ENCODE peak calls at places on chromosomes 5 and 9, in five cellular contexts. B is ELR; F is OCI-LY7; H is stimulated activated CD4-positive, alpha-beta T cell treated with anti-CD3 and anti-CD28 coated beads, Interleukin-1b, Interleukin-23, amount 100 ng/mL, for 4 hours; D is effector memory CD4-positive, alpha-beta T cell. I is an unnamed sample.

GRCh38 chr9:124448019-124448418 is 2.2 kb upstream of the ADGRD2 start:
- DNase-seq in D (no peak), B (no peak), F (no peak), H (no peak), I (no peak)

GRCh38 chr5:163821142-163821541 is 315.7 kb downstream of the MAT2B start:
- DNase-seq in F (peak), B (peak), D (no peak), H (no peak), I (no peak)

GRCh38 chr5:72222521-72222920 is 97.5 kb downstream of the MRPS27 start:
- DNase-seq in F (no peak), D (no peak), B (no peak), H (no peak), I (no peak)

GRCh38 chr5:882253-883185 is 10.1 kb downstream of the BRD9 start:
- DNase-seq in D (no peak), F (no peak), B (no peak), H (no peak), I (no peak)

GRCh38 chr9:69218166-69218565 is 44.1 kb downstream of the TJP2 start:
- DNase-seq in F (no peak), H (no peak), D (no peak), B (no peak), I (no peak)

GRCh38 chr5:50807661-50808060 is 141.2 kb downstream of the PARP8 start:
- DNase-seq in B (no peak), F (no peak), H (no peak), D (no peak), I (no peak)

GRCh38 chr5:88393721-88394530 is 125.3 kb upstream of the TMEM161B start:
- DNase-seq in D (no peak), F (no peak), H (no peak), B (no peak), I (no peak)

GRCh38 chr5:75021229-75021628 is 31.1 kb downstream of the GCNT4 start:
- DNase-seq in H (no peak), D (no peak), B (no peak), F (no peak), I (no peak)

GRCh38 chr9:107750741-107751521 is 261.4 kb upstream of the KLF4 start:
- DNase-seq in D (no peak), H (no peak), F (no peak), B (peak), I (peak)

GRCh38 chr5:135460246-135461033 is 8.3 kb upstream of the TIFAB start:
- DNase-seq in F (no peak), B (no peak), D (no peak), H (no peak), I (peak)

GRCh38 chr5:174831985-174832384 is 107.6 kb downstream of the MSX2 start:
- DNase-seq in F (no peak), B (no peak), H (no peak), D (no peak), I (no peak)

GRCh38 chr5:1788828-1789227 is 10.8 kb downstream of the MRPL36 start:
- DNase-seq in D (no peak), B (no peak), H (no peak), F (no peak), I (peak)

GRCh38 chr5:38535281-38535750 is 21.1 kb downstream of the LIFR start:
- DNase-seq in H (no peak), F (no peak), B (no peak), D (no peak), I (no peak)

GRCh38 chr5:149549461-149550266 is 1.6 kb downstream of the CSNK1A1 start:
- DNase-seq in D (peak), H (no peak), B (peak), F (peak), I (no peak)

GRCh38 chr9:98833090-98833956 is 25.9 kb downstream of the GALNT12 start:
- DNase-seq in H (no peak), F (no peak), B (no peak), D (no peak), I (no peak)

GRCh38 chr9:134215709-134216448 is 51.5 kb upstream of the RNU6ATAC start:
- DNase-seq in F (peak), D (no peak), H (no peak), B (peak), I (peak)

GRCh38 chr9:36301227-36301626 is 43.0 kb upstream of the GNE start:
- DNase-seq in F (no peak), D (no peak), H (no peak), B (no peak), I (no peak)

GRCh38 chr5:136077046-136077445 is 48.3 kb downstream of the TGFBI start:
- DNase-seq in F (no peak), D (no peak), H (no peak), B (no peak), I (no peak)

GRCh38 chr5:67262956-67263355 is 66.4 kb upstream of the CD180 start:
- DNase-seq in F (no peak), H (no peak), D (no peak), B (no peak), I (no peak)

GRCh38 chr9:112618385-112619001 is 99.4 kb downstream of the INIP start:
- DNase-seq in F (no peak), D (no peak), B (no peak), H (no peak), I (no peak)

GRCh38 chr9:98573749-98574278 is 134.9 kb downstream of the GABBR2 start:
- DNase-seq in F (no peak), H (no peak), B (peak), D (no peak), I (no peak)

I was measured in aorta.